ENCODE peak calls at places on chromosomes 11 and 22, in seven cellular contexts. One of them, this sample, is unnamed.

GRCh38 chr11:108009497-108010360 is 1.0 kb downstream of the CUL5 start:
- DNase-seq in CD8-positive, alpha-beta T cell: no peak
- DNase-seq in fibroblast of lung: peak
- DNase-seq in cardiac muscle cell: no peak
- DNase-seq in GM23338: peak
- DNase-seq in neuronal stem cell: no peak
- DNase-seq in endodermal cell: no peak
- DNase-seq in this sample: no peak

GRCh38 chr22:19875531-19876313 is 21.0 kb upstream of the GNB1L start:
- DNase-seq in CD8-positive, alpha-beta T cell: no peak
- DNase-seq in fibroblast of lung: no peak
- DNase-seq in cardiac muscle cell: no peak
- DNase-seq in GM23338: no peak
- DNase-seq in neuronal stem cell: no peak
- DNase-seq in endodermal cell: peak
- DNase-seq in this sample: no peak

GRCh38 chr22:43177479-43177878 is 9.5 kb downstream of the TTLL12 start:
- DNase-seq in CD8-positive, alpha-beta T cell: no peak
- DNase-seq in fibroblast of lung: no peak
- DNase-seq in cardiac muscle cell: no peak
- DNase-seq in GM23338: no peak
- DNase-seq in neuronal stem cell: no peak
- DNase-seq in endodermal cell: no peak
- DNase-seq in this sample: no peak

GRCh38 chr11:96219981-96220623 is 122.9 kb downstream of the MAML2 start:
- DNase-seq in CD8-positive, alpha-beta T cell: no peak
- DNase-seq in fibroblast of lung: peak
- DNase-seq in cardiac muscle cell: no peak
- DNase-seq in GM23338: peak
- DNase-seq in neuronal stem cell: no peak
- DNase-seq in endodermal cell: no peak
- DNase-seq in this sample: peak

GRCh38 chr11:113377606-113378005 is 10.0 kb upstream of the ANKK1 start:
- DNase-seq in CD8-positive, alpha-beta T cell: no peak
- DNase-seq in fibroblast of lung: no peak
- DNase-seq in cardiac muscle cell: no peak
- DNase-seq in GM23338: no peak
- DNase-seq in neuronal stem cell: no peak
- DNase-seq in endodermal cell: no peak
- DNase-seq in this sample: no peak

GRCh38 chr11:132095230-132096165 is 725.1 kb downstream of the NTM start:
- DNase-seq in CD8-positive, alpha-beta T cell: no peak
- DNase-seq in fibroblast of lung: no peak
- DNase-seq in cardiac muscle cell: no peak
- DNase-seq in GM23338: no peak
- DNase-seq in neuronal stem cell: no peak
- DNase-seq in endodermal cell: no peak
- DNase-seq in this sample: no peak

GRCh38 chr11:65927904-65928397 is 8.7 kb downstream of the DRAP1 start:
- DNase-seq in CD8-positive, alpha-beta T cell: peak
- DNase-seq in fibroblast of lung: peak
- DNase-seq in cardiac muscle cell: no peak
- DNase-seq in GM23338: no peak
- DNase-seq in neuronal stem cell: no peak
- DNase-seq in endodermal cell: no peak
- DNase-seq in this sample: no peak

GRCh38 chr11:91296628-91297027 is 928.0 kb upstream of the FAT3 start:
- DNase-seq in CD8-positive, alpha-beta T cell: no peak
- DNase-seq in fibroblast of lung: peak
- DNase-seq in cardiac muscle cell: no peak
- DNase-seq in GM23338: no peak
- DNase-seq in neuronal stem cell: no peak
- DNase-seq in endodermal cell: no peak
- DNase-seq in this sample: no peak

GRCh38 chr11:102986815-102987214 is 31.3 kb upstream of the MMP13 start:
- DNase-seq in CD8-positive, alpha-beta T cell: no peak
- DNase-seq in fibroblast of lung: peak
- DNase-seq in cardiac muscle cell: no peak
- DNase-seq in GM23338: no peak
- DNase-seq in neuronal stem cell: no peak
- DNase-seq in endodermal cell: no peak
- DNase-seq in this sample: no peak

GRCh38 chr11:107808526-107808925 is 50.1 kb downstream of the SLC35F2 start:
- DNase-seq in CD8-positive, alpha-beta T cell: no peak
- DNase-seq in fibroblast of lung: no peak
- DNase-seq in cardiac muscle cell: no peak
- DNase-seq in GM23338: no peak
- DNase-seq in neuronal stem cell: no peak
- DNase-seq in endodermal cell: no peak
- DNase-seq in this sample: no peak

GRCh38 chr22:46803031-46803880 is 40.8 kb downstream of the TBC1D22A start:
- DNase-seq in CD8-positive, alpha-beta T cell: peak
- DNase-seq in fibroblast of lung: peak
- DNase-seq in cardiac muscle cell: peak
- DNase-seq in GM23338: peak
- DNase-seq in neuronal stem cell: peak
- DNase-seq in endodermal cell: peak
- DNase-seq in this sample: peak

GRCh38 chr11:1310315-1310687 is 869 bp upstream of the TOLLIP start:
- DNase-seq in CD8-positive, alpha-beta T cell: no peak
- DNase-seq in fibroblast of lung: no peak
- DNase-seq in cardiac muscle cell: no peak
- DNase-seq in GM23338: no peak
- DNase-seq in neuronal stem cell: no peak
- DNase-seq in endodermal cell: no peak
- DNase-seq in this sample: no peak

GRCh38 chr11:1307998-1308744 is 1.3 kb downstream of the TOLLIP start:
- DNase-seq in CD8-positive, alpha-beta T cell: no peak
- DNase-seq in fibroblast of lung: no peak
- DNase-seq in cardiac muscle cell: no peak
- DNase-seq in GM23338: no peak
- DNase-seq in neuronal stem cell: no peak
- DNase-seq in endodermal cell: peak
- DNase-seq in this sample: no peak

GRCh38 chr11:1309498-1310314 is at the start of gene TOLLIP:
- DNase-seq in CD8-positive, alpha-beta T cell: peak
- DNase-seq in fibroblast of lung: peak
- DNase-seq in cardiac muscle cell: peak
- DNase-seq in GM23338: peak
- DNase-seq in neuronal stem cell: peak
- DNase-seq in endodermal cell: peak
- DNase-seq in this sample: peak

GRCh38 chr11:1308745-1309497 is 511 bp downstream of the TOLLIP start:
- DNase-seq in CD8-positive, alpha-beta T cell: no peak
- DNase-seq in fibroblast of lung: peak
- DNase-seq in cardiac muscle cell: no peak
- DNase-seq in GM23338: peak
- DNase-seq in neuronal stem cell: no peak
- DNase-seq in endodermal cell: no peak
- DNase-seq in this sample: no peak

GRCh38 chr11:1310772-1311468 is 1.5 kb upstream of the TOLLIP start:
- DNase-seq in CD8-positive, alpha-beta T cell: peak
- DNase-seq in fibroblast of lung: no peak
- DNase-seq in cardiac muscle cell: no peak
- DNase-seq in GM23338: no peak
- DNase-seq in neuronal stem cell: no peak
- DNase-seq in endodermal cell: peak
- DNase-seq in this sample: no peak
- H3K4me3 ChIP-seq in CD8-positive, alpha-beta T cell: peak
- H3K4me3 ChIP-seq in fibroblast of lung: no peak
- H3K4me3 ChIP-seq in cardiac muscle cell: no peak
- H3K4me3 ChIP-seq in GM23338: peak
- H3K4me3 ChIP-seq in neuronal stem cell: no peak
- H3K4me3 ChIP-seq in endodermal cell: peak
- H3K4me3 ChIP-seq in this sample: no peak

GRCh38 chr22:36900225-36900624 is 13.2 kb upstream of the CSF2RB start:
- DNase-seq in CD8-positive, alpha-beta T cell: no peak
- DNase-seq in fibroblast of lung: no peak
- DNase-seq in cardiac muscle cell: no peak
- DNase-seq in GM23338: no peak
- DNase-seq in neuronal stem cell: no peak
- DNase-seq in endodermal cell: no peak
- DNase-seq in this sample: no peak

GRCh38 chr22:36904260-36904659 is 9.2 kb upstream of the CSF2RB start:
- DNase-seq in CD8-positive, alpha-beta T cell: no peak
- DNase-seq in fibroblast of lung: no peak
- DNase-seq in cardiac muscle cell: no peak
- DNase-seq in GM23338: no peak
- DNase-seq in neuronal stem cell: no peak
- DNase-seq in endodermal cell: no peak
- DNase-seq in this sample: no peak

GRCh38 chr22:36900880-36901279 is 12.5 kb upstream of the CSF2RB start:
- DNase-seq in CD8-positive, alpha-beta T cell: no peak
- DNase-seq in fibroblast of lung: no peak
- DNase-seq in cardiac muscle cell: peak
- DNase-seq in GM23338: peak
- DNase-seq in neuronal stem cell: no peak
- DNase-seq in endodermal cell: peak
- DNase-seq in this sample: no peak

GRCh38 chr22:36901411-36902142 is 11.9 kb upstream of the CSF2RB start:
- DNase-seq in CD8-positive, alpha-beta T cell: no peak
- DNase-seq in fibroblast of lung: no peak
- DNase-seq in cardiac muscle cell: no peak
- DNase-seq in GM23338: no peak
- DNase-seq in neuronal stem cell: no peak
- DNase-seq in endodermal cell: peak
- DNase-seq in this sample: peak

DNA sequence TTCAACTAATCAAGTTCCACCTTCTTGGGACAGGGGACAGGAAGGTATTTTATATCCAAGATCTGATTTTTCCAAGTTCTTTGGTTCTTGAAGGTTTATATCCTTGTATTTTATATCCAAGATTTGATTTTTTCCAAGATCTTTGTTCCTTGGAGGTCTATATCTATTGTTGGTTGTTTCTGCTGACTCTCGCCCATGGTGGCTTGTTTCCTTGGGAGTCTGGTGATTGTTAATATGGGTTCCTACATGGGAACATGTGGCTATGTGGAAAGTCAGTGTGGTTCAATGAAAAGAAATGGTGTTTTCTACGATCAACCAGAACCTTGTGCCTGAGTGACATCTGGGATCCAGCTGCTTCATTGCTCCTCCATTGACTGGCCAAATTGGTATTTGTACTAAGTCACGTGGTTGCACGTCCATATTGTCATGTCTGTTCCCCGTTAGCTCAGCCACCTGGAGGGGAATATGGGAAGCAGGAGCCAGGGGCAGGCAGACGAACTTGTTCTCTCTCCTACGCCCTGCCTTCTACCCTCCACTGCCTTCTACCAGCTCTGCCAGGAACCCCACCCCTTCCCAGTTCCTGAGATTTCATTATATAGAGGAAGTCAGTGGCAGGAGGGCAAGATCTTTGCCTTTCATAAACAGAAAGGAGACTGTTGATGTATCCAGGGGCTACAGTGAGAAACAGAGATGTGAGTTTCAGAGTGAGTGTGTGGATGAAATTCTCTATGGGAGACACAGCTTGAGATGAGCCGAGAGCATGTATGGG is 11.1 kb upstream of the CSF2RB start:
- DNase-seq in CD8-positive, alpha-beta T cell: no peak
- DNase-seq in fibroblast of lung: no peak
- DNase-seq in cardiac muscle cell: no peak
- DNase-seq in GM23338: no peak
- DNase-seq in neuronal stem cell: no peak
- DNase-seq in endodermal cell: no peak
- DNase-seq in this sample: no peak
- H3K4me3 ChIP-seq in CD8-positive, alpha-beta T cell: no peak
- H3K4me3 ChIP-seq in fibroblast of lung: no peak
- H3K4me3 ChIP-seq in cardiac muscle cell: no peak
- H3K4me3 ChIP-seq in GM23338: no peak
- H3K4me3 ChIP-seq in neuronal stem cell: no peak
- H3K4me3 ChIP-seq in endodermal cell: no peak
- H3K4me3 ChIP-seq in this sample: no peak

GRCh38 chr11:61833478-61833877 is 5.4 kb downstream of the FADS2 start:
- DNase-seq in CD8-positive, alpha-beta T cell: no peak
- DNase-seq in fibroblast of lung: no peak
- DNase-seq in cardiac muscle cell: no peak
- DNase-seq in GM23338: no peak
- DNase-seq in neuronal stem cell: no peak
- DNase-seq in endodermal cell: no peak
- DNase-seq in this sample: no peak

GRCh38 chr11:61833926-61834277 is 5.8 kb downstream of the FADS2 start:
- DNase-seq in CD8-positive, alpha-beta T cell: no peak
- DNase-seq in fibroblast of lung: no peak
- DNase-seq in cardiac muscle cell: no peak
- DNase-seq in GM23338: peak
- DNase-seq in neuronal stem cell: no peak
- DNase-seq in endodermal cell: peak
- DNase-seq in this sample: no peak

GRCh38 chr11:61835663-61836024 is 7.5 kb downstream of the FADS2 start:
- DNase-seq in CD8-positive, alpha-beta T cell: no peak
- DNase-seq in fibroblast of lung: no peak
- DNase-seq in cardiac muscle cell: no peak
- DNase-seq in GM23338: no peak
- DNase-seq in neuronal stem cell: no peak
- DNase-seq in endodermal cell: no peak
- DNase-seq in this sample: peak

GRCh38 chr11:61832758-61833157 is 4.7 kb downstream of the FADS2 start:
- DNase-seq in CD8-positive, alpha-beta T cell: no peak
- DNase-seq in fibroblast of lung: no peak
- DNase-seq in cardiac muscle cell: no peak
- DNase-seq in GM23338: no peak
- DNase-seq in neuronal stem cell: no peak
- DNase-seq in endodermal cell: no peak
- DNase-seq in this sample: no peak

DNA sequence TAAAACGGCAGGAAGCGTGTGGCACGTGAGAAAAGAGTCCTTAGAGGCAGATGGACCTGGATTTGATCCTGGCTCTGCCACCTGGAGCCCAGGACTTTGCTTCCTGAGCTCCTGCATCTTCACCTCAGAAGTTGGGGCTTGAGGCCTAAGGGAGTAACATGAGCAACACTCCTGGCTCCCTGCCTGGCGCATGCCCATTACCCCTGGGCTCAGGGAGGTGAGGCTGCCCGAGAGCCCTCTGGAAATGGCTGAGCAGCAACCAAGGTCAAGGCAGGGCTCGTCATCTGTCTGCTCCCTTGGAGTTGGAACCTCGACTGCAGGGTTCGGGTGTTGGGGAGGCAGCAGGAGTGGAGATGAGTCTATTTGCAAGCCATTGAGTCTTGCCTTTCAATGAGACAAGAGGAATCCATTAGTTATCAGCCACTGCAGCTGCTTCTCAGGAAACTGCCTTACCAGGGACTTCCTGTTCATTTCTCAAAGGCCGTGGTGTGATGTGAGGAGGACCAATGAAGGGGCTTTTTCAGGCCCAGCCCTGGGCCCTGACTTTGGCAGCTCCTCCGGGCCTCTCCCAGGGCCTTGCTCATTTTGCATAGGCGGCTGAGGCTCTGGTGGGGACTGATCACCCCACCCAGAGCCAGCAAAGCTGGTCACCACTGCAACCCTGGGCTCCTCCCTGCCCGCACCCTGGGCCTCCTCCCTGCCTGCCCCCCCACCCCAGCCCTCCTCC is 6.3 kb downstream of the FADS2 start:
- DNase-seq in CD8-positive, alpha-beta T cell: peak
- DNase-seq in fibroblast of lung: peak
- DNase-seq in cardiac muscle cell: peak
- DNase-seq in GM23338: peak
- DNase-seq in neuronal stem cell: no peak
- DNase-seq in endodermal cell: peak
- DNase-seq in this sample: peak
- H3K4me3 ChIP-seq in CD8-positive, alpha-beta T cell: no peak
- H3K4me3 ChIP-seq in fibroblast of lung: no peak
- H3K4me3 ChIP-seq in cardiac muscle cell: no peak
- H3K4me3 ChIP-seq in GM23338: peak
- H3K4me3 ChIP-seq in neuronal stem cell: no peak
- H3K4me3 ChIP-seq in endodermal cell: no peak
- H3K4me3 ChIP-seq in this sample: no peak

GRCh38 chr11:68854273-68854958 is 12.7 kb upstream of the CPT1A start:
- DNase-seq in CD8-positive, alpha-beta T cell: no peak
- DNase-seq in fibroblast of lung: no peak
- DNase-seq in cardiac muscle cell: no peak
- DNase-seq in GM23338: peak
- DNase-seq in neuronal stem cell: no peak
- DNase-seq in endodermal cell: no peak
- DNase-seq in this sample: no peak
- H3K4me3 ChIP-seq in CD8-positive, alpha-beta T cell: no peak
- H3K4me3 ChIP-seq in fibroblast of lung: no peak
- H3K4me3 ChIP-seq in cardiac muscle cell: peak
- H3K4me3 ChIP-seq in GM23338: peak
- H3K4me3 ChIP-seq in neuronal stem cell: peak
- H3K4me3 ChIP-seq in endodermal cell: peak
- H3K4me3 ChIP-seq in this sample: peak